ENCODE peak calls at places on chromosomes 3 and 15, in ten cellular contexts. One of them, this sample, is unnamed.

GRCh38 chr15:26842391-26842790 is 24.5 kb upstream of the GABRA5 start:
- DNase-seq in fibroblast of lung: no peak
- DNase-seq in HFF-Myc: no peak
- DNase-seq in Peyer's patch: no peak
- DNase-seq in AG04450: no peak
- DNase-seq in GM10248: no peak
- DNase-seq in lung: no peak
- DNase-seq in foreskin fibroblast: no peak
- DNase-seq in WTC11: peak
- DNase-seq in heart right ventricle: no peak
- DNase-seq in this sample: no peak

GRCh38 chr15:60006203-60006782 is 2.2 kb downstream of the FOXB1 start:
- DNase-seq in AG04450: no peak
- DNase-seq in Peyer's patch: peak
- DNase-seq in WTC11: peak
- DNase-seq in lung: no peak
- DNase-seq in foreskin fibroblast: no peak
- DNase-seq in GM10248: peak
- DNase-seq in fibroblast of lung: peak
- DNase-seq in heart right ventricle: no peak
- DNase-seq in HFF-Myc: no peak
- DNase-seq in this sample: no peak

GRCh38 chr3:8490079-8490552 is 11.5 kb upstream of the LMCD1 start:
- DNase-seq in foreskin fibroblast: peak
- DNase-seq in Peyer's patch: no peak
- DNase-seq in AG04450: peak
- DNase-seq in HFF-Myc: peak
- DNase-seq in lung: no peak
- DNase-seq in heart right ventricle: no peak
- DNase-seq in fibroblast of lung: peak
- DNase-seq in WTC11: no peak
- DNase-seq in GM10248: no peak
- DNase-seq in this sample: peak

GRCh38 chr15:44798815-44799214 is 62.5 kb downstream of the TRIM69 start:
- DNase-seq in WTC11: no peak
- DNase-seq in GM10248: no peak
- DNase-seq in AG04450: no peak
- DNase-seq in HFF-Myc: no peak
- DNase-seq in fibroblast of lung: no peak
- DNase-seq in heart right ventricle: no peak
- DNase-seq in foreskin fibroblast: no peak
- DNase-seq in Peyer's patch: peak
- DNase-seq in lung: no peak
- DNase-seq in this sample: no peak

GRCh38 chr3:188567478-188568195 is 413.7 kb downstream of the LPP start:
- DNase-seq in heart right ventricle: no peak
- DNase-seq in HFF-Myc: no peak
- DNase-seq in lung: no peak
- DNase-seq in WTC11: no peak
- DNase-seq in GM10248: no peak
- DNase-seq in fibroblast of lung: peak
- DNase-seq in Peyer's patch: no peak
- DNase-seq in AG04450: no peak
- DNase-seq in foreskin fibroblast: no peak
- DNase-seq in this sample: no peak

GRCh38 chr15:92343869-92344643 is 49.6 kb upstream of the ST8SIA2 start:
- DNase-seq in lung: no peak
- DNase-seq in HFF-Myc: no peak
- DNase-seq in heart right ventricle: peak
- DNase-seq in Peyer's patch: no peak
- DNase-seq in AG04450: no peak
- DNase-seq in foreskin fibroblast: no peak
- DNase-seq in GM10248: no peak
- DNase-seq in WTC11: peak
- DNase-seq in fibroblast of lung: no peak
- DNase-seq in this sample: no peak

GRCh38 chr3:13161771-13162535 is 88.7 kb upstream of the IQSEC1 start:
- DNase-seq in AG04450: no peak
- DNase-seq in WTC11: no peak
- DNase-seq in foreskin fibroblast: no peak
- DNase-seq in Peyer's patch: no peak
- DNase-seq in heart right ventricle: no peak
- DNase-seq in HFF-Myc: no peak
- DNase-seq in GM10248: no peak
- DNase-seq in fibroblast of lung: no peak
- DNase-seq in lung: no peak
- DNase-seq in this sample: no peak

GRCh38 chr3:184608209-184608608 is 46.6 kb downstream of the EPHB3 start:
- DNase-seq in Peyer's patch: no peak
- DNase-seq in WTC11: no peak
- DNase-seq in AG04450: no peak
- DNase-seq in lung: no peak
- DNase-seq in foreskin fibroblast: no peak
- DNase-seq in heart right ventricle: no peak
- DNase-seq in HFF-Myc: no peak
- DNase-seq in GM10248: no peak
- DNase-seq in fibroblast of lung: no peak
- DNase-seq in this sample: peak

GRCh38 chr3:81967362-81967761 is 205.9 kb upstream of the GBE1 start:
- DNase-seq in GM10248: no peak
- DNase-seq in HFF-Myc: no peak
- DNase-seq in WTC11: no peak
- DNase-seq in lung: no peak
- DNase-seq in foreskin fibroblast: no peak
- DNase-seq in AG04450: no peak
- DNase-seq in Peyer's patch: no peak
- DNase-seq in heart right ventricle: no peak
- DNase-seq in fibroblast of lung: no peak
- DNase-seq in this sample: no peak

GRCh38 chr3:128946411-128946810 is 47.5 kb downstream of the CFAP92 start:
- DNase-seq in heart right ventricle: no peak
- DNase-seq in lung: no peak
- DNase-seq in GM10248: no peak
- DNase-seq in Peyer's patch: no peak
- DNase-seq in fibroblast of lung: no peak
- DNase-seq in WTC11: no peak
- DNase-seq in HFF-Myc: no peak
- DNase-seq in foreskin fibroblast: no peak
- DNase-seq in AG04450: no peak
- DNase-seq in this sample: peak

GRCh38 chr3:169179193-169180122 is 484.1 kb downstream of the MECOM start:
- DNase-seq in GM10248: no peak
- DNase-seq in foreskin fibroblast: no peak
- DNase-seq in WTC11: no peak
- DNase-seq in AG04450: no peak
- DNase-seq in Peyer's patch: no peak
- DNase-seq in lung: no peak
- DNase-seq in HFF-Myc: no peak
- DNase-seq in heart right ventricle: no peak
- DNase-seq in fibroblast of lung: peak
- DNase-seq in this sample: no peak

GRCh38 chr3:9746330-9746729 is 3.4 kb upstream of the OGG1 start:
- DNase-seq in GM10248: no peak
- DNase-seq in HFF-Myc: peak
- DNase-seq in foreskin fibroblast: peak
- DNase-seq in AG04450: peak
- DNase-seq in Peyer's patch: no peak
- DNase-seq in fibroblast of lung: peak
- DNase-seq in WTC11: no peak
- DNase-seq in heart right ventricle: no peak
- DNase-seq in lung: no peak
- DNase-seq in this sample: peak

GRCh38 chr15:51356983-51357382 is 15.5 kb downstream of the GLDN start:
- DNase-seq in GM10248: no peak
- DNase-seq in Peyer's patch: no peak
- DNase-seq in lung: no peak
- DNase-seq in WTC11: no peak
- DNase-seq in heart right ventricle: no peak
- DNase-seq in foreskin fibroblast: no peak
- DNase-seq in AG04450: no peak
- DNase-seq in fibroblast of lung: no peak
- DNase-seq in HFF-Myc: no peak
- DNase-seq in this sample: no peak

GRCh38 chr15:38130200-38130567 is 122.5 kb upstream of the SPRED1 start:
- DNase-seq in Peyer's patch: no peak
- DNase-seq in HFF-Myc: no peak
- DNase-seq in lung: no peak
- DNase-seq in AG04450: peak
- DNase-seq in WTC11: no peak
- DNase-seq in foreskin fibroblast: no peak
- DNase-seq in GM10248: peak
- DNase-seq in fibroblast of lung: no peak
- DNase-seq in heart right ventricle: no peak
- DNase-seq in this sample: no peak

GRCh38 chr15:77455696-77456293 is 35.1 kb downstream of the HMG20A start:
- DNase-seq in heart right ventricle: no peak
- DNase-seq in lung: no peak
- DNase-seq in AG04450: peak
- DNase-seq in Peyer's patch: no peak
- DNase-seq in WTC11: no peak
- DNase-seq in fibroblast of lung: peak
- DNase-seq in foreskin fibroblast: peak
- DNase-seq in GM10248: no peak
- DNase-seq in HFF-Myc: peak
- DNase-seq in this sample: peak

GRCh38 chr3:192887047-192887446 is 30.6 kb downstream of the MB21D2 start:
- DNase-seq in foreskin fibroblast: no peak
- DNase-seq in heart right ventricle: no peak
- DNase-seq in GM10248: no peak
- DNase-seq in HFF-Myc: no peak
- DNase-seq in Peyer's patch: no peak
- DNase-seq in lung: peak
- DNase-seq in fibroblast of lung: peak
- DNase-seq in AG04450: no peak
- DNase-seq in WTC11: no peak
- DNase-seq in this sample: no peak

GRCh38 chr3:125602752-125603649 is 7.7 kb upstream of the OSBPL11 start:
- DNase-seq in GM10248: no peak
- DNase-seq in foreskin fibroblast: no peak
- DNase-seq in HFF-Myc: no peak
- DNase-seq in heart right ventricle: no peak
- DNase-seq in AG04450: no peak
- DNase-seq in fibroblast of lung: peak
- DNase-seq in WTC11: no peak
- DNase-seq in Peyer's patch: no peak
- DNase-seq in lung: no peak
- DNase-seq in this sample: no peak
- TF ChIP-seq CTCF in GM10248: no peak
- TF ChIP-seq CTCF in foreskin fibroblast: no peak
- TF ChIP-seq CTCF in HFF-Myc: no peak
- TF ChIP-seq CTCF in heart right ventricle: no peak
- TF ChIP-seq CTCF in AG04450: no peak
- TF ChIP-seq CTCF in fibroblast of lung: no peak
- TF ChIP-seq CTCF in WTC11: no peak
- TF ChIP-seq CTCF in Peyer's patch: no peak
- TF ChIP-seq CTCF in lung: no peak
- TF ChIP-seq CTCF in this sample: peak

DNA sequence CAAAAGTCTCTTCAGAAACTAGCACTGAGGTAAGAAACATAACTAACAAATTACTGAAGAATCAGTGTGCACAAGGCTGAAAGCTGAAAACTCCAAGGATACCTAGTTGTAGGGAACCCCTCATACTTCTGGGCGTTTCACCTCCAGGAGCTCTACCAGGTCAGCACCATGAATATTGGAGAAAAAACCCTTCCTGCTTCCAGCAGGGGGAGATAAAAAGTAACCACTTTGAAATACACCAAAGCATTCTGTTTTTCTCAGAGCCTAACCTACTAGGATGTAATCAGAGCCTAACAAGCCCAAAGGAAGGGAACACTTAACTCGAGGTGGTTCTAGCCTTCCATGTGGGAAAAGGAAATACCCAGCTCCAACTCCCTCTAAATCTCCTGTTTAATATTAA is 175.8 kb upstream of the MME start:
- DNase-seq in HFF-Myc: no peak
- DNase-seq in GM10248: no peak
- DNase-seq in lung: no peak
- DNase-seq in Peyer's patch: no peak
- DNase-seq in heart right ventricle: no peak
- DNase-seq in fibroblast of lung: peak
- DNase-seq in WTC11: no peak
- DNase-seq in foreskin fibroblast: peak
- DNase-seq in AG04450: no peak
- DNase-seq in this sample: peak
- TF ChIP-seq CTCF in HFF-Myc: peak
- TF ChIP-seq CTCF in GM10248: no peak
- TF ChIP-seq CTCF in lung: no peak
- TF ChIP-seq CTCF in Peyer's patch: no peak
- TF ChIP-seq CTCF in heart right ventricle: no peak
- TF ChIP-seq CTCF in fibroblast of lung: peak
- TF ChIP-seq CTCF in WTC11: peak
- TF ChIP-seq CTCF in foreskin fibroblast: peak
- TF ChIP-seq CTCF in AG04450: peak
- TF ChIP-seq CTCF in this sample: peak

DNA sequence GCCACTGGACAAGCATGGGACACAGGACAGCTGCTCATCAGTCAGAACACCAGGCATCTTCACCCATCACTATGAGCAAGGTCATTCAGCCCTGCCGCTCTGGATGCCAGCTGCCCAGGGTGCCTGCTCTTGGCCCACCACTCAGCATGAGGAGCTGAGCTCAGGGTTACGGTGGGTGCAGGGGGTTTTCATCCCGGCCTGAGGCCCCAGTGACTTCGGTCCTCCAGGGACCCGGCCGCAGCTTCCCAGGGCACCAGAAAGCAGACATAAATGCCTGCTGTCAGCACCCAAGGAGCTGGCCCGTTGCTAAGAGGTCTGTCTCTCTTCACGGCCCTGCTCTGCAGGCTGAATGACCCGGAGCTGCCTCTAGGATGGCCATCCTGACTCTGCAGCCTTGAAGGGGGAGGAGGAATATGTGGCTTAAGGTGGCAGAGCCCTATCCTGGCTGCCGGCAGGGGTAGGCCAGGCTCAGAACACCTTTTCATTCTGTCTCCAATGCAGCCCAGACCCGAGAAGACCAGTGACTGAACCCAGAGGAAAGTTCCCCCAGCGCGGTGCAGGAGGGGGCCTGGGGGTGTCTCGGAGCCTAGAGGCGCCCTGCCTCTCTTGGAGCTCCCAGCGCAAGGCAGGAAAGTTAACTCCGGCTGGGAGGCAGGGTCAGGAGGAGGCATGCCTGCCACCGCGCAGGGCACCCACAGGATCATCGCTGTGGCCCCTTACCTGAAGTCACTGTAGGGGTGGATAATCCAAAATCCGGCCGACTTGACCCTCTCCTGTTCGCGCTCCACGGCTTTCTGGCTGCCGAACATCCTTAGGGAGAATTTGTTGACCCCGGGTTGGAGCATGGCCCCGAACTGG is 1.8 kb downstream of the HCN4 start:
- DNase-seq in WTC11: peak
- DNase-seq in GM10248: no peak
- DNase-seq in AG04450: no peak
- DNase-seq in Peyer's patch: no peak
- DNase-seq in heart right ventricle: peak
- DNase-seq in lung: no peak
- DNase-seq in fibroblast of lung: no peak
- DNase-seq in HFF-Myc: no peak
- DNase-seq in foreskin fibroblast: no peak
- DNase-seq in this sample: no peak
- TF ChIP-seq CTCF in WTC11: no peak
- TF ChIP-seq CTCF in GM10248: no peak
- TF ChIP-seq CTCF in AG04450: no peak
- TF ChIP-seq CTCF in Peyer's patch: no peak
- TF ChIP-seq CTCF in heart right ventricle: no peak
- TF ChIP-seq CTCF in lung: no peak
- TF ChIP-seq CTCF in fibroblast of lung: no peak
- TF ChIP-seq CTCF in HFF-Myc: no peak
- TF ChIP-seq CTCF in foreskin fibroblast: no peak
- TF ChIP-seq CTCF in this sample: no peak

GRCh38 chr3:170383567-170383966 is 26.1 kb downstream of the SKIL start:
- DNase-seq in lung: no peak
- DNase-seq in heart right ventricle: no peak
- DNase-seq in foreskin fibroblast: peak
- DNase-seq in WTC11: no peak
- DNase-seq in Peyer's patch: no peak
- DNase-seq in GM10248: no peak
- DNase-seq in AG04450: no peak
- DNase-seq in fibroblast of lung: no peak
- DNase-seq in HFF-Myc: no peak
- DNase-seq in this sample: peak
- TF ChIP-seq CTCF in lung: no peak
- TF ChIP-seq CTCF in heart right ventricle: no peak
- TF ChIP-seq CTCF in foreskin fibroblast: no peak
- TF ChIP-seq CTCF in WTC11: no peak
- TF ChIP-seq CTCF in Peyer's patch: no peak
- TF ChIP-seq CTCF in GM10248: no peak
- TF ChIP-seq CTCF in AG04450: no peak
- TF ChIP-seq CTCF in fibroblast of lung: no peak
- TF ChIP-seq CTCF in HFF-Myc: no peak
- TF ChIP-seq CTCF in this sample: no peak

This sample was measured in HFFc6.